ENCODE peak calls at places on chromosomes 16 and 17, in five cellular contexts. S is cardiac fibroblast; I is stimulated activated CD8-positive, alpha-beta memory T cell treated with anti-CD3 and anti-CD28 coated beads, Interleukin-4, amount 100 ng/mL, for 1 hour; Q is cardiac muscle cell; H is caudate nucleus. G is an unnamed sample.

GRCh38 chr16:11668590-11669379 is 530 bp downstream of the SNN start:
- DNase-seq in I (no peak), H (peak; percentile 38), Q (no peak), S (no peak), G (no peak)

GRCh38 chr16:27067138-27067537 is 411 bp downstream of the C16orf82 start:
- DNase-seq in S (no peak), Q (peak; percentile 18), I (no peak), H (no peak), G (no peak)

GRCh38 chr17:83161298-83162034 is 82.1 kb downstream of the METRNL start:
- DNase-seq in S (no peak), H (no peak), I (no peak), Q (no peak), G (no peak)

GRCh38 chr16:9443864-9444263 is 352.4 kb downstream of the HAPSTR1 start:
- DNase-seq in H (no peak), S (no peak), I (no peak), Q (no peak), G (no peak)

GRCh38 chr17:55360971-55361370 is 60.7 kb downstream of the MMD start:
- DNase-seq in Q (no peak), S (no peak), H (no peak), I (no peak), G (no peak)

GRCh38 chr17:74739227-74739831 is 2.3 kb downstream of the RAB37 start:
- DNase-seq in I (no peak), S (no peak), H (no peak), Q (no peak), G (no peak)

GRCh38 chr16:66376114-66376513 is 9.6 kb downstream of the CDH5 start:
- DNase-seq in H (no peak), I (no peak), Q (no peak), S (no peak), G (no peak)

GRCh38 chr16:21608647-21609328 is 9.4 kb downstream of the METTL9 start:
- DNase-seq in Q (no peak), H (no peak), S (peak; percentile 35), I (no peak), G (no peak)

GRCh38 chr17:72900542-72900941 is 191.9 kb downstream of the SLC39A11 start:
- DNase-seq in S (no peak), I (no peak), H (no peak), Q (no peak), G (no peak)

GRCh38 chr17:27457405-27457730 is 1.1 kb downstream of the KSR1 start:
- DNase-seq in Q (no peak), H (no peak), I (no peak), S (no peak), G (no peak)

GRCh38 chr17:69928586-69928985 is 146.4 kb upstream of the KCNJ16 start:
- DNase-seq in S (no peak), H (no peak), Q (no peak), I (no peak), G (no peak)

GRCh38 chr16:85477801-85478363 is 135.2 kb upstream of the GSE1 start:
- DNase-seq in H (no peak), Q (no peak), I (no peak), S (peak; percentile 18), G (no peak)

GRCh38 chr16:3957344-3957980 is 76.9 kb upstream of the CREBBP start:
- DNase-seq in Q (no peak), S (no peak), H (no peak), I (no peak), G (no peak)

GRCh38 chr17:81825841-81826471 is 7.1 kb downstream of the MCRIP1 start:
- DNase-seq in I (no peak), Q (no peak), H (no peak), S (no peak), G (no peak)

GRCh38 chr16:82995927-82996441 is 369.2 kb downstream of the CDH13 start:
- DNase-seq in S (peak; percentile 90), H (no peak), Q (no peak), I (no peak), G (no peak)

GRCh38 chr16:58205276-58206036 is 7.5 kb upstream of the CSNK2A2 start:
- DNase-seq in H (no peak), Q (no peak), I (no peak), S (no peak), G (no peak)

GRCh38 chr16:52114414-52114813 is 432.5 kb downstream of the TOX3 start:
- DNase-seq in S (no peak), I (no peak), H (no peak), Q (no peak), G (no peak)

G was measured in BE2C.